ENCODE peak calls at places on chromosomes 7 and 10, in four cellular contexts. One of them, this sample, is unnamed.

GRCh38 chr7:159211540-159212182 is 67.0 kb upstream of the VIPR2 start:
- DNase-seq in CD4-positive, alpha-beta T cell: no peak
- DNase-seq in chondrocyte: no peak
- DNase-seq in cardiac muscle cell: no peak
- DNase-seq in this sample: no peak

GRCh38 chr10:92662852-92663251 is 26.9 kb upstream of the HHEX start:
- DNase-seq in chondrocyte: no peak
- DNase-seq in CD4-positive, alpha-beta T cell: no peak
- DNase-seq in cardiac muscle cell: no peak
- DNase-seq in this sample: no peak

GRCh38 chr7:42409296-42409695 is 172.3 kb upstream of the GLI3 start:
- DNase-seq in CD4-positive, alpha-beta T cell: no peak
- DNase-seq in chondrocyte: no peak
- DNase-seq in cardiac muscle cell: no peak
- DNase-seq in this sample: no peak

GRCh38 chr7:35401217-35401879 is 147.4 kb upstream of the TBX20 start:
- DNase-seq in cardiac muscle cell: no peak
- DNase-seq in CD4-positive, alpha-beta T cell: no peak
- DNase-seq in chondrocyte: no peak
- DNase-seq in this sample: no peak

GRCh38 chr10:50846753-50847152 is 38.7 kb downstream of the A1CF start:
- DNase-seq in chondrocyte: no peak
- DNase-seq in cardiac muscle cell: no peak
- DNase-seq in CD4-positive, alpha-beta T cell: no peak
- DNase-seq in this sample: no peak

GRCh38 chr7:85614684-85615083 is 427.8 kb upstream of the SEMA3D start:
- DNase-seq in chondrocyte: no peak
- DNase-seq in cardiac muscle cell: no peak
- DNase-seq in CD4-positive, alpha-beta T cell: no peak
- DNase-seq in this sample: no peak

GRCh38 chr10:113099431-113100298 is 149.6 kb downstream of the TCF7L2 start:
- DNase-seq in chondrocyte: no peak
- DNase-seq in cardiac muscle cell: peak
- DNase-seq in CD4-positive, alpha-beta T cell: no peak
- DNase-seq in this sample: no peak

GRCh38 chr7:42926204-42926603 is 5.8 kb downstream of the PSMA2 start:
- DNase-seq in CD4-positive, alpha-beta T cell: no peak
- DNase-seq in cardiac muscle cell: no peak
- DNase-seq in chondrocyte: no peak
- DNase-seq in this sample: no peak

GRCh38 chr7:124032369-124033092 is at the start of gene TMEM229A:
- DNase-seq in cardiac muscle cell: peak
- DNase-seq in CD4-positive, alpha-beta T cell: no peak
- DNase-seq in chondrocyte: peak
- DNase-seq in this sample: no peak

GRCh38 chr10:57694956-57695605 is 572.6 kb downstream of the IPMK start:
- DNase-seq in cardiac muscle cell: no peak
- DNase-seq in chondrocyte: no peak
- DNase-seq in CD4-positive, alpha-beta T cell: no peak
- DNase-seq in this sample: no peak

GRCh38 chr10:66587680-66588050 is 338.2 kb upstream of the LRRTM3 start:
- DNase-seq in CD4-positive, alpha-beta T cell: no peak
- DNase-seq in chondrocyte: no peak
- DNase-seq in cardiac muscle cell: no peak
- DNase-seq in this sample: no peak

GRCh38 chr10:9342865-9343450 is 1288.5 kb downstream of the GATA3 start:
- DNase-seq in CD4-positive, alpha-beta T cell: no peak
- DNase-seq in cardiac muscle cell: peak
- DNase-seq in chondrocyte: no peak
- DNase-seq in this sample: no peak

GRCh38 chr7:131522325-131522920 is 34.0 kb downstream of the PODXL start:
- DNase-seq in CD4-positive, alpha-beta T cell: no peak
- DNase-seq in chondrocyte: peak
- DNase-seq in cardiac muscle cell: no peak
- DNase-seq in this sample: no peak

GRCh38 chr7:25369794-25370193 is 141.5 kb upstream of the NPVF start:
- DNase-seq in cardiac muscle cell: no peak
- DNase-seq in chondrocyte: no peak
- DNase-seq in CD4-positive, alpha-beta T cell: no peak
- DNase-seq in this sample: no peak

GRCh38 chr10:47383254-47384147 is 592 bp downstream of the ZNF488 start:
- DNase-seq in chondrocyte: no peak
- DNase-seq in cardiac muscle cell: no peak
- DNase-seq in CD4-positive, alpha-beta T cell: no peak
- DNase-seq in this sample: no peak

GRCh38 chr10:116721048-116721897 is 21.1 kb downstream of the HSPA12A start:
- DNase-seq in CD4-positive, alpha-beta T cell: no peak
- DNase-seq in cardiac muscle cell: no peak
- DNase-seq in chondrocyte: no peak
- DNase-seq in this sample: no peak

GRCh38 chr10:52658112-52658511 is 114.5 kb downstream of the MBL2 start:
- DNase-seq in cardiac muscle cell: peak
- DNase-seq in CD4-positive, alpha-beta T cell: no peak
- DNase-seq in chondrocyte: no peak
- DNase-seq in this sample: no peak

GRCh38 chr7:1520574-1521234 is 9.8 kb upstream of the MAFK start:
- DNase-seq in cardiac muscle cell: peak
- DNase-seq in chondrocyte: no peak
- DNase-seq in CD4-positive, alpha-beta T cell: no peak
- DNase-seq in this sample: no peak

GRCh38 chr7:22587322-22587721 is 87.3 kb upstream of the STEAP1B start:
- DNase-seq in CD4-positive, alpha-beta T cell: no peak
- DNase-seq in cardiac muscle cell: peak
- DNase-seq in chondrocyte: no peak
- DNase-seq in this sample: no peak

GRCh38 chr10:122678266-122678665 is 21.4 kb downstream of the C10orf120 start:
- DNase-seq in chondrocyte: no peak
- DNase-seq in cardiac muscle cell: no peak
- DNase-seq in CD4-positive, alpha-beta T cell: no peak
- DNase-seq in this sample: no peak

GRCh38 chr7:44112231-44112996 is 8.3 kb downstream of the AEBP1 start:
- DNase-seq in cardiac muscle cell: no peak
- DNase-seq in CD4-positive, alpha-beta T cell: no peak
- DNase-seq in chondrocyte: no peak
- DNase-seq in this sample: no peak

GRCh38 chr7:96772295-96772694 is 62.6 kb upstream of the SEM1 start:
- DNase-seq in CD4-positive, alpha-beta T cell: no peak
- DNase-seq in cardiac muscle cell: no peak
- DNase-seq in chondrocyte: no peak
- DNase-seq in this sample: no peak

GRCh38 chr10:114083040-114083439 is 39.4 kb downstream of the ADRB1 start:
- DNase-seq in cardiac muscle cell: no peak
- DNase-seq in chondrocyte: no peak
- DNase-seq in CD4-positive, alpha-beta T cell: no peak
- DNase-seq in this sample: no peak

GRCh38 chr7:33750177-33750576 is 155.2 kb upstream of the BMPER start:
- DNase-seq in cardiac muscle cell: peak
- DNase-seq in chondrocyte: no peak
- DNase-seq in CD4-positive, alpha-beta T cell: no peak
- DNase-seq in this sample: no peak

GRCh38 chr10:93208717-93209464 is 135.2 kb downstream of the CYP26A1 start:
- DNase-seq in cardiac muscle cell: peak
- DNase-seq in CD4-positive, alpha-beta T cell: no peak
- DNase-seq in chondrocyte: no peak
- DNase-seq in this sample: no peak

GRCh38 chr7:55387062-55387965 is 22.2 kb downstream of the LANCL2 start:
- DNase-seq in CD4-positive, alpha-beta T cell: no peak
- DNase-seq in cardiac muscle cell: peak
- DNase-seq in chondrocyte: no peak
- DNase-seq in this sample: no peak

GRCh38 chr7:108653526-108653925 is 83.9 kb downstream of the DNAJB9 start:
- DNase-seq in CD4-positive, alpha-beta T cell: no peak
- DNase-seq in chondrocyte: no peak
- DNase-seq in cardiac muscle cell: peak
- DNase-seq in this sample: no peak

GRCh38 chr10:13775786-13776780 is 189.3 kb downstream of the PRPF18 start:
- DNase-seq in chondrocyte: no peak
- DNase-seq in cardiac muscle cell: peak
- DNase-seq in CD4-positive, alpha-beta T cell: no peak
- DNase-seq in this sample: no peak

GRCh38 chr10:88979153-88979562 is 11.4 kb upstream of the FAS start:
- DNase-seq in cardiac muscle cell: peak
- DNase-seq in chondrocyte: no peak
- DNase-seq in CD4-positive, alpha-beta T cell: no peak
- DNase-seq in this sample: no peak

GRCh38 chr10:13877154-13877909 is 290.6 kb downstream of the PRPF18 start:
- DNase-seq in CD4-positive, alpha-beta T cell: no peak
- DNase-seq in cardiac muscle cell: peak
- DNase-seq in chondrocyte: no peak
- DNase-seq in this sample: no peak

GRCh38 chr10:86308056-86308455 is 58.5 kb downstream of the GRID1 start:
- DNase-seq in chondrocyte: peak
- DNase-seq in cardiac muscle cell: no peak
- DNase-seq in CD4-positive, alpha-beta T cell: no peak
- DNase-seq in this sample: no peak

GRCh38 chr7:158543840-158544239 is 43.8 kb downstream of the PTPRN2 start:
- DNase-seq in CD4-positive, alpha-beta T cell: no peak
- DNase-seq in chondrocyte: peak
- DNase-seq in cardiac muscle cell: no peak
- DNase-seq in this sample: no peak

GRCh38 chr7:149218469-149219420 is 20.7 kb upstream of the ZNF212 start:
- DNase-seq in chondrocyte: no peak
- DNase-seq in CD4-positive, alpha-beta T cell: no peak
- DNase-seq in cardiac muscle cell: no peak
- DNase-seq in this sample: no peak
- TF ChIP-seq CTCF in chondrocyte: no peak
- TF ChIP-seq CTCF in CD4-positive, alpha-beta T cell: no peak
- TF ChIP-seq CTCF in cardiac muscle cell: no peak
- TF ChIP-seq CTCF in this sample: no peak

GRCh38 chr10:91048380-91048779 is 127.5 kb upstream of the ANKRD1 start:
- DNase-seq in CD4-positive, alpha-beta T cell: no peak
- DNase-seq in chondrocyte: no peak
- DNase-seq in cardiac muscle cell: no peak
- DNase-seq in this sample: no peak

GRCh38 chr10:91046891-91047290 is 126.0 kb upstream of the ANKRD1 start:
- DNase-seq in cardiac muscle cell: no peak
- DNase-seq in chondrocyte: no peak
- DNase-seq in CD4-positive, alpha-beta T cell: no peak
- DNase-seq in this sample: no peak

GRCh38 chr10:91040343-91040742 is 119.5 kb upstream of the ANKRD1 start:
- DNase-seq in cardiac muscle cell: no peak
- DNase-seq in CD4-positive, alpha-beta T cell: no peak
- DNase-seq in chondrocyte: no peak
- DNase-seq in this sample: no peak

GRCh38 chr10:91042069-91042468 is 121.2 kb upstream of the ANKRD1 start:
- DNase-seq in cardiac muscle cell: no peak
- DNase-seq in CD4-positive, alpha-beta T cell: no peak
- DNase-seq in chondrocyte: no peak
- DNase-seq in this sample: no peak

DNA sequence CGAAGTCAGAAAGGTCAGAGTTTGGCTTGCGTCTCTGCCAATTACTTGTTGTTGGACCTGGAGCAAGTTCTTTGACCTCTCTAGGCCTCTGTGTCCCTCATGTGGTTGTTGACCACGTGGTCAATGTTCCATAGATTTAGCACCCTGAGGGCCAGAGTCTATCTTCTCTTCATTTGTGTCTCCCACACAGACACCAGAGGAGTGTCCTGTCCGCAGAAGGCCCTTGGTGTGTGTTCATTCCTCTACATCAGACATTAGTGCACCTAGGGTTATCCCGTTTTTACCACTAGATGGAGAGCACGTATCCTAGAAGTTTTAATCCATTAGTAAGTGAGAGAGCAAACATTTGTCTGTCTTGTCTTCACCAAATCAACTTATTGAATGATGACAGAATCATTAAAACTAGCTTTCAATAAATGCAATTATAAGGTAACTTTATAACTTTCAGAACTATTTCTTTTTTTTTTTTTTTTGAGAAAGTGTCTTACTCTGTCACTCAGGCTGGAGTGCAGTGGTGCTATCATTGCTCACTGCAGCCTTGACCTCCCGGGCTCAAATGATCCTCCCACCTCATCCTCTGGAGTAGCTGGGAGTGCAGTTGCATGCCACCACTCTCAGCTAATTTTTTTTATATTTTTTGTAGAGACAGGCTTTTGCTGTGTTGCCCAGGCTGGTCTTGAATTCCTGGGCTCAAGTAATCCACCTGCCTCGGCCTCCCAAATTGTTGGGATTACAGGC is 122.5 kb upstream of the ANKRD1 start:
- DNase-seq in cardiac muscle cell: peak
- DNase-seq in chondrocyte: no peak
- DNase-seq in CD4-positive, alpha-beta T cell: no peak
- DNase-seq in this sample: no peak
- TF ChIP-seq CTCF in cardiac muscle cell: peak
- TF ChIP-seq CTCF in chondrocyte: peak
- TF ChIP-seq CTCF in CD4-positive, alpha-beta T cell: no peak
- TF ChIP-seq CTCF in this sample: no peak

GRCh38 chr10:4083509-4084003 is 298.5 kb upstream of the KLF6 start:
- DNase-seq in chondrocyte: no peak
- DNase-seq in cardiac muscle cell: peak
- DNase-seq in CD4-positive, alpha-beta T cell: no peak
- DNase-seq in this sample: no peak
- TF ChIP-seq CTCF in chondrocyte: no peak
- TF ChIP-seq CTCF in cardiac muscle cell: no peak
- TF ChIP-seq CTCF in CD4-positive, alpha-beta T cell: no peak
- TF ChIP-seq CTCF in this sample: no peak

GRCh38 chr7:39673868-39674267 is 50.5 kb downstream of the RALA start:
- DNase-seq in CD4-positive, alpha-beta T cell: no peak
- DNase-seq in chondrocyte: no peak
- DNase-seq in cardiac muscle cell: no peak
- DNase-seq in this sample: no peak
- TF ChIP-seq CTCF in CD4-positive, alpha-beta T cell: no peak
- TF ChIP-seq CTCF in chondrocyte: no peak
- TF ChIP-seq CTCF in cardiac muscle cell: no peak
- TF ChIP-seq CTCF in this sample: no peak

DNA sequence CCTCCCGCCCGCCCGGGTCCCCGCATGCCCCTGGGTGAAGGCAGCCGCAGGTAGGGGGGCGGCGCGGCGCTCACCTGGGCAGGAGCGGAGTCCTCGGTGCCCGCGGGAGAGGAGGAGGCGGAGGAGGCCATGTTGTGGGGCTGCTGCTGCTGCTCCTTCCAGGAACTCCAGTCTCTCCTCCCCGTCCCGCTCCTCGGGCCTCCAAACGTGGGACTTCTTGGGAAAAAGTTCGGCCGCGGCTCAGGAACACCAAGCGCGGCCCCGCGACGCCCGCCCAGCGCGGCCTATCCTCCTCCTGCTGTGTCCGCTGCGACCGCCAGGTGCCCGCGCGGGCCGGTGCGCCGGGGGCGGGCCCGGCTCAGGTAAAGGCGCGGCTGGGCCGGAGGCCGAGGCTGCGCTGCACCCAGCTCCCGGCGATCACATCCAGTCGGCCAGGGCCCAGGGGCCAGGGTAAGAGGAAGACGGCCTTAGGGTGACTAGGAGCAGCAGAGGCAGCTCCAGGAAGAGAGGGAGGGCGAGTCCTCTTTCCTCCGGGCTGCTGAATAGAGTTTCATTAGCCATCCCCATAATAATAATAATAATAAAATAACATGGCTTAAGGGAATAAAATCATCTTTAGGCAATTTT is 45.0 kb upstream of the CDK1 start:
- DNase-seq in cardiac muscle cell: peak
- DNase-seq in chondrocyte: peak
- DNase-seq in CD4-positive, alpha-beta T cell: peak
- DNase-seq in this sample: no peak
- TF ChIP-seq CTCF in cardiac muscle cell: no peak
- TF ChIP-seq CTCF in chondrocyte: peak
- TF ChIP-seq CTCF in CD4-positive, alpha-beta T cell: peak
- TF ChIP-seq CTCF in this sample: no peak

This sample was measured in omental fat pad.